ENCODE peak calls at places on chromosomes 12 and 14, in nine cellular contexts. One of them, this sample, is unnamed.

GRCh38 chr12:27619308-27619707 is 76.9 kb upstream of the REP15 start:
- DNase-seq in activated CD8-positive, alpha-beta memory T cell treated with anti-CD3 and anti-CD28 coated beads for 24 hours: no peak
- DNase-seq in stimulated activated CD4-positive, alpha-beta T cell treated with anti-CD3 and anti-CD28 coated beads, TNF-alpha, amount 100 ng/mL, for 48 hours: no peak
- DNase-seq in kidney glomerular epithelial cell: peak
- DNase-seq in hepatic stellate cell: peak
- DNase-seq in activated T-cell treated with anti-CD3 and anti-CD28 coated beads, Interleukin-2, amount 50 U/mL, for 72 hours: peak
- DNase-seq in fibroblast of the conjunctiva: peak
- DNase-seq in LHCN-M2: peak
- DNase-seq in iris pigment epithelial cell: peak
- DNase-seq in this sample: peak

GRCh38 chr12:93664573-93665138 is 12.5 kb upstream of the CRADD start:
- DNase-seq in activated CD8-positive, alpha-beta memory T cell treated with anti-CD3 and anti-CD28 coated beads for 24 hours: no peak
- DNase-seq in stimulated activated CD4-positive, alpha-beta T cell treated with anti-CD3 and anti-CD28 coated beads, TNF-alpha, amount 100 ng/mL, for 48 hours: no peak
- DNase-seq in kidney glomerular epithelial cell: no peak
- DNase-seq in hepatic stellate cell: no peak
- DNase-seq in activated T-cell treated with anti-CD3 and anti-CD28 coated beads, Interleukin-2, amount 50 U/mL, for 72 hours: no peak
- DNase-seq in fibroblast of the conjunctiva: no peak
- DNase-seq in LHCN-M2: peak
- DNase-seq in iris pigment epithelial cell: peak
- DNase-seq in this sample: no peak

GRCh38 chr12:75270157-75270556 is 60.0 kb downstream of the CAPS2 start:
- DNase-seq in activated CD8-positive, alpha-beta memory T cell treated with anti-CD3 and anti-CD28 coated beads for 24 hours: no peak
- DNase-seq in stimulated activated CD4-positive, alpha-beta T cell treated with anti-CD3 and anti-CD28 coated beads, TNF-alpha, amount 100 ng/mL, for 48 hours: no peak
- DNase-seq in kidney glomerular epithelial cell: no peak
- DNase-seq in hepatic stellate cell: no peak
- DNase-seq in activated T-cell treated with anti-CD3 and anti-CD28 coated beads, Interleukin-2, amount 50 U/mL, for 72 hours: no peak
- DNase-seq in fibroblast of the conjunctiva: no peak
- DNase-seq in LHCN-M2: no peak
- DNase-seq in iris pigment epithelial cell: no peak
- DNase-seq in this sample: no peak

GRCh38 chr12:107372229-107372658 is 278.9 kb upstream of the CRY1 start:
- DNase-seq in activated CD8-positive, alpha-beta memory T cell treated with anti-CD3 and anti-CD28 coated beads for 24 hours: peak
- DNase-seq in stimulated activated CD4-positive, alpha-beta T cell treated with anti-CD3 and anti-CD28 coated beads, TNF-alpha, amount 100 ng/mL, for 48 hours: no peak
- DNase-seq in kidney glomerular epithelial cell: no peak
- DNase-seq in hepatic stellate cell: no peak
- DNase-seq in activated T-cell treated with anti-CD3 and anti-CD28 coated beads, Interleukin-2, amount 50 U/mL, for 72 hours: peak
- DNase-seq in fibroblast of the conjunctiva: no peak
- DNase-seq in LHCN-M2: no peak
- DNase-seq in iris pigment epithelial cell: peak
- DNase-seq in this sample: no peak

GRCh38 chr14:89477391-89477790 is 60.4 kb upstream of the FOXN3 start:
- DNase-seq in activated CD8-positive, alpha-beta memory T cell treated with anti-CD3 and anti-CD28 coated beads for 24 hours: no peak
- DNase-seq in stimulated activated CD4-positive, alpha-beta T cell treated with anti-CD3 and anti-CD28 coated beads, TNF-alpha, amount 100 ng/mL, for 48 hours: no peak
- DNase-seq in kidney glomerular epithelial cell: no peak
- DNase-seq in hepatic stellate cell: no peak
- DNase-seq in activated T-cell treated with anti-CD3 and anti-CD28 coated beads, Interleukin-2, amount 50 U/mL, for 72 hours: no peak
- DNase-seq in fibroblast of the conjunctiva: no peak
- DNase-seq in LHCN-M2: no peak
- DNase-seq in iris pigment epithelial cell: no peak
- DNase-seq in this sample: no peak

GRCh38 chr12:100461330-100461973 is 12.2 kb upstream of the NR1H4 start:
- DNase-seq in activated CD8-positive, alpha-beta memory T cell treated with anti-CD3 and anti-CD28 coated beads for 24 hours: no peak
- DNase-seq in stimulated activated CD4-positive, alpha-beta T cell treated with anti-CD3 and anti-CD28 coated beads, TNF-alpha, amount 100 ng/mL, for 48 hours: no peak
- DNase-seq in kidney glomerular epithelial cell: no peak
- DNase-seq in hepatic stellate cell: no peak
- DNase-seq in activated T-cell treated with anti-CD3 and anti-CD28 coated beads, Interleukin-2, amount 50 U/mL, for 72 hours: no peak
- DNase-seq in fibroblast of the conjunctiva: no peak
- DNase-seq in LHCN-M2: no peak
- DNase-seq in iris pigment epithelial cell: no peak
- DNase-seq in this sample: no peak

GRCh38 chr12:31876568-31877424 is 82.4 kb upstream of the RESF1 start:
- DNase-seq in activated CD8-positive, alpha-beta memory T cell treated with anti-CD3 and anti-CD28 coated beads for 24 hours: peak
- DNase-seq in stimulated activated CD4-positive, alpha-beta T cell treated with anti-CD3 and anti-CD28 coated beads, TNF-alpha, amount 100 ng/mL, for 48 hours: no peak
- DNase-seq in kidney glomerular epithelial cell: no peak
- DNase-seq in hepatic stellate cell: no peak
- DNase-seq in activated T-cell treated with anti-CD3 and anti-CD28 coated beads, Interleukin-2, amount 50 U/mL, for 72 hours: no peak
- DNase-seq in fibroblast of the conjunctiva: no peak
- DNase-seq in LHCN-M2: no peak
- DNase-seq in iris pigment epithelial cell: no peak
- DNase-seq in this sample: no peak

GRCh38 chr14:32711103-32711680 is 227.5 kb upstream of the NPAS3 start:
- DNase-seq in activated CD8-positive, alpha-beta memory T cell treated with anti-CD3 and anti-CD28 coated beads for 24 hours: no peak
- DNase-seq in stimulated activated CD4-positive, alpha-beta T cell treated with anti-CD3 and anti-CD28 coated beads, TNF-alpha, amount 100 ng/mL, for 48 hours: no peak
- DNase-seq in kidney glomerular epithelial cell: peak
- DNase-seq in hepatic stellate cell: no peak
- DNase-seq in activated T-cell treated with anti-CD3 and anti-CD28 coated beads, Interleukin-2, amount 50 U/mL, for 72 hours: peak
- DNase-seq in fibroblast of the conjunctiva: peak
- DNase-seq in LHCN-M2: peak
- DNase-seq in iris pigment epithelial cell: peak
- DNase-seq in this sample: peak

GRCh38 chr14:68522510-68523325 is 270.1 kb downstream of the ZFP36L1 start:
- DNase-seq in activated CD8-positive, alpha-beta memory T cell treated with anti-CD3 and anti-CD28 coated beads for 24 hours: no peak
- DNase-seq in stimulated activated CD4-positive, alpha-beta T cell treated with anti-CD3 and anti-CD28 coated beads, TNF-alpha, amount 100 ng/mL, for 48 hours: no peak
- DNase-seq in kidney glomerular epithelial cell: no peak
- DNase-seq in hepatic stellate cell: peak
- DNase-seq in activated T-cell treated with anti-CD3 and anti-CD28 coated beads, Interleukin-2, amount 50 U/mL, for 72 hours: no peak
- DNase-seq in fibroblast of the conjunctiva: peak
- DNase-seq in LHCN-M2: peak
- DNase-seq in iris pigment epithelial cell: no peak
- DNase-seq in this sample: no peak

GRCh38 chr14:71054706-71055105 is 147.4 kb downstream of the PCNX1 start:
- DNase-seq in activated CD8-positive, alpha-beta memory T cell treated with anti-CD3 and anti-CD28 coated beads for 24 hours: no peak
- DNase-seq in stimulated activated CD4-positive, alpha-beta T cell treated with anti-CD3 and anti-CD28 coated beads, TNF-alpha, amount 100 ng/mL, for 48 hours: no peak
- DNase-seq in kidney glomerular epithelial cell: no peak
- DNase-seq in hepatic stellate cell: no peak
- DNase-seq in activated T-cell treated with anti-CD3 and anti-CD28 coated beads, Interleukin-2, amount 50 U/mL, for 72 hours: no peak
- DNase-seq in fibroblast of the conjunctiva: no peak
- DNase-seq in LHCN-M2: no peak
- DNase-seq in iris pigment epithelial cell: no peak
- DNase-seq in this sample: no peak

GRCh38 chr14:65019944-65020566 is 33.4 kb downstream of the FNTB start:
- DNase-seq in activated CD8-positive, alpha-beta memory T cell treated with anti-CD3 and anti-CD28 coated beads for 24 hours: no peak
- DNase-seq in stimulated activated CD4-positive, alpha-beta T cell treated with anti-CD3 and anti-CD28 coated beads, TNF-alpha, amount 100 ng/mL, for 48 hours: no peak
- DNase-seq in kidney glomerular epithelial cell: peak
- DNase-seq in hepatic stellate cell: peak
- DNase-seq in activated T-cell treated with anti-CD3 and anti-CD28 coated beads, Interleukin-2, amount 50 U/mL, for 72 hours: no peak
- DNase-seq in fibroblast of the conjunctiva: peak
- DNase-seq in LHCN-M2: peak
- DNase-seq in iris pigment epithelial cell: peak
- DNase-seq in this sample: peak

GRCh38 chr12:83823386-83824045 is 1089.1 kb downstream of the SLC6A15 start:
- DNase-seq in activated CD8-positive, alpha-beta memory T cell treated with anti-CD3 and anti-CD28 coated beads for 24 hours: no peak
- DNase-seq in stimulated activated CD4-positive, alpha-beta T cell treated with anti-CD3 and anti-CD28 coated beads, TNF-alpha, amount 100 ng/mL, for 48 hours: peak
- DNase-seq in kidney glomerular epithelial cell: no peak
- DNase-seq in hepatic stellate cell: no peak
- DNase-seq in activated T-cell treated with anti-CD3 and anti-CD28 coated beads, Interleukin-2, amount 50 U/mL, for 72 hours: peak
- DNase-seq in fibroblast of the conjunctiva: no peak
- DNase-seq in LHCN-M2: peak
- DNase-seq in iris pigment epithelial cell: peak
- DNase-seq in this sample: peak

GRCh38 chr14:75906680-75907280 is 75.0 kb downstream of the TGFB3 start:
- DNase-seq in activated CD8-positive, alpha-beta memory T cell treated with anti-CD3 and anti-CD28 coated beads for 24 hours: peak
- DNase-seq in stimulated activated CD4-positive, alpha-beta T cell treated with anti-CD3 and anti-CD28 coated beads, TNF-alpha, amount 100 ng/mL, for 48 hours: peak
- DNase-seq in kidney glomerular epithelial cell: peak
- DNase-seq in hepatic stellate cell: peak
- DNase-seq in activated T-cell treated with anti-CD3 and anti-CD28 coated beads, Interleukin-2, amount 50 U/mL, for 72 hours: peak
- DNase-seq in fibroblast of the conjunctiva: peak
- DNase-seq in LHCN-M2: peak
- DNase-seq in iris pigment epithelial cell: no peak
- DNase-seq in this sample: peak

GRCh38 chr12:49942921-49943662 is 7.4 kb upstream of the AQP2 start:
- DNase-seq in activated CD8-positive, alpha-beta memory T cell treated with anti-CD3 and anti-CD28 coated beads for 24 hours: no peak
- DNase-seq in stimulated activated CD4-positive, alpha-beta T cell treated with anti-CD3 and anti-CD28 coated beads, TNF-alpha, amount 100 ng/mL, for 48 hours: no peak
- DNase-seq in kidney glomerular epithelial cell: no peak
- DNase-seq in hepatic stellate cell: no peak
- DNase-seq in activated T-cell treated with anti-CD3 and anti-CD28 coated beads, Interleukin-2, amount 50 U/mL, for 72 hours: no peak
- DNase-seq in fibroblast of the conjunctiva: no peak
- DNase-seq in LHCN-M2: no peak
- DNase-seq in iris pigment epithelial cell: no peak
- DNase-seq in this sample: no peak

GRCh38 chr14:30906752-30907658 is 32.6 kb downstream of the COCH start:
- DNase-seq in activated CD8-positive, alpha-beta memory T cell treated with anti-CD3 and anti-CD28 coated beads for 24 hours: no peak
- DNase-seq in stimulated activated CD4-positive, alpha-beta T cell treated with anti-CD3 and anti-CD28 coated beads, TNF-alpha, amount 100 ng/mL, for 48 hours: no peak
- DNase-seq in kidney glomerular epithelial cell: no peak
- DNase-seq in hepatic stellate cell: no peak
- DNase-seq in activated T-cell treated with anti-CD3 and anti-CD28 coated beads, Interleukin-2, amount 50 U/mL, for 72 hours: no peak
- DNase-seq in fibroblast of the conjunctiva: peak
- DNase-seq in LHCN-M2: peak
- DNase-seq in iris pigment epithelial cell: peak
- DNase-seq in this sample: no peak

GRCh38 chr12:114836609-114837008 is 152.6 kb upstream of the TBX3 start:
- DNase-seq in activated CD8-positive, alpha-beta memory T cell treated with anti-CD3 and anti-CD28 coated beads for 24 hours: no peak
- DNase-seq in stimulated activated CD4-positive, alpha-beta T cell treated with anti-CD3 and anti-CD28 coated beads, TNF-alpha, amount 100 ng/mL, for 48 hours: no peak
- DNase-seq in kidney glomerular epithelial cell: no peak
- DNase-seq in hepatic stellate cell: no peak
- DNase-seq in activated T-cell treated with anti-CD3 and anti-CD28 coated beads, Interleukin-2, amount 50 U/mL, for 72 hours: no peak
- DNase-seq in fibroblast of the conjunctiva: no peak
- DNase-seq in LHCN-M2: no peak
- DNase-seq in iris pigment epithelial cell: no peak
- DNase-seq in this sample: no peak

GRCh38 chr14:38243696-38244250 is 12.1 kb downstream of the CLEC14A start:
- DNase-seq in activated CD8-positive, alpha-beta memory T cell treated with anti-CD3 and anti-CD28 coated beads for 24 hours: no peak
- DNase-seq in stimulated activated CD4-positive, alpha-beta T cell treated with anti-CD3 and anti-CD28 coated beads, TNF-alpha, amount 100 ng/mL, for 48 hours: no peak
- DNase-seq in kidney glomerular epithelial cell: no peak
- DNase-seq in hepatic stellate cell: no peak
- DNase-seq in activated T-cell treated with anti-CD3 and anti-CD28 coated beads, Interleukin-2, amount 50 U/mL, for 72 hours: no peak
- DNase-seq in fibroblast of the conjunctiva: no peak
- DNase-seq in LHCN-M2: no peak
- DNase-seq in iris pigment epithelial cell: no peak
- DNase-seq in this sample: no peak

GRCh38 chr12:113439606-113440030 is 17.4 kb downstream of the SDSL start:
- DNase-seq in activated CD8-positive, alpha-beta memory T cell treated with anti-CD3 and anti-CD28 coated beads for 24 hours: no peak
- DNase-seq in stimulated activated CD4-positive, alpha-beta T cell treated with anti-CD3 and anti-CD28 coated beads, TNF-alpha, amount 100 ng/mL, for 48 hours: no peak
- DNase-seq in kidney glomerular epithelial cell: peak
- DNase-seq in hepatic stellate cell: peak
- DNase-seq in activated T-cell treated with anti-CD3 and anti-CD28 coated beads, Interleukin-2, amount 50 U/mL, for 72 hours: no peak
- DNase-seq in fibroblast of the conjunctiva: no peak
- DNase-seq in LHCN-M2: no peak
- DNase-seq in iris pigment epithelial cell: peak
- DNase-seq in this sample: no peak

GRCh38 chr12:51926064-51926632 is 18.8 kb downstream of the ACVRL1 start:
- DNase-seq in activated CD8-positive, alpha-beta memory T cell treated with anti-CD3 and anti-CD28 coated beads for 24 hours: no peak
- DNase-seq in stimulated activated CD4-positive, alpha-beta T cell treated with anti-CD3 and anti-CD28 coated beads, TNF-alpha, amount 100 ng/mL, for 48 hours: no peak
- DNase-seq in kidney glomerular epithelial cell: no peak
- DNase-seq in hepatic stellate cell: no peak
- DNase-seq in activated T-cell treated with anti-CD3 and anti-CD28 coated beads, Interleukin-2, amount 50 U/mL, for 72 hours: no peak
- DNase-seq in fibroblast of the conjunctiva: no peak
- DNase-seq in LHCN-M2: no peak
- DNase-seq in iris pigment epithelial cell: no peak
- DNase-seq in this sample: peak

GRCh38 chr12:99170026-99170425 is 477.5 kb upstream of the GARIN6 start:
- DNase-seq in activated CD8-positive, alpha-beta memory T cell treated with anti-CD3 and anti-CD28 coated beads for 24 hours: no peak
- DNase-seq in stimulated activated CD4-positive, alpha-beta T cell treated with anti-CD3 and anti-CD28 coated beads, TNF-alpha, amount 100 ng/mL, for 48 hours: no peak
- DNase-seq in kidney glomerular epithelial cell: no peak
- DNase-seq in hepatic stellate cell: no peak
- DNase-seq in activated T-cell treated with anti-CD3 and anti-CD28 coated beads, Interleukin-2, amount 50 U/mL, for 72 hours: no peak
- DNase-seq in fibroblast of the conjunctiva: no peak
- DNase-seq in LHCN-M2: no peak
- DNase-seq in iris pigment epithelial cell: no peak
- DNase-seq in this sample: no peak

GRCh38 chr12:91883811-91884210 is 261.8 kb downstream of the BTG1 start:
- DNase-seq in activated CD8-positive, alpha-beta memory T cell treated with anti-CD3 and anti-CD28 coated beads for 24 hours: no peak
- DNase-seq in stimulated activated CD4-positive, alpha-beta T cell treated with anti-CD3 and anti-CD28 coated beads, TNF-alpha, amount 100 ng/mL, for 48 hours: no peak
- DNase-seq in kidney glomerular epithelial cell: no peak
- DNase-seq in hepatic stellate cell: no peak
- DNase-seq in activated T-cell treated with anti-CD3 and anti-CD28 coated beads, Interleukin-2, amount 50 U/mL, for 72 hours: no peak
- DNase-seq in fibroblast of the conjunctiva: no peak
- DNase-seq in LHCN-M2: no peak
- DNase-seq in iris pigment epithelial cell: peak
- DNase-seq in this sample: no peak

GRCh38 chr14:70856851-70857498 is 47.7 kb upstream of the MAP3K9 start:
- DNase-seq in activated CD8-positive, alpha-beta memory T cell treated with anti-CD3 and anti-CD28 coated beads for 24 hours: no peak
- DNase-seq in stimulated activated CD4-positive, alpha-beta T cell treated with anti-CD3 and anti-CD28 coated beads, TNF-alpha, amount 100 ng/mL, for 48 hours: no peak
- DNase-seq in kidney glomerular epithelial cell: peak
- DNase-seq in hepatic stellate cell: peak
- DNase-seq in activated T-cell treated with anti-CD3 and anti-CD28 coated beads, Interleukin-2, amount 50 U/mL, for 72 hours: peak
- DNase-seq in fibroblast of the conjunctiva: peak
- DNase-seq in LHCN-M2: peak
- DNase-seq in iris pigment epithelial cell: peak
- DNase-seq in this sample: peak

GRCh38 chr14:105414456-105415371 is 4.9 kb upstream of the MTA1 start:
- DNase-seq in activated CD8-positive, alpha-beta memory T cell treated with anti-CD3 and anti-CD28 coated beads for 24 hours: peak
- DNase-seq in stimulated activated CD4-positive, alpha-beta T cell treated with anti-CD3 and anti-CD28 coated beads, TNF-alpha, amount 100 ng/mL, for 48 hours: peak
- DNase-seq in kidney glomerular epithelial cell: peak
- DNase-seq in hepatic stellate cell: peak
- DNase-seq in activated T-cell treated with anti-CD3 and anti-CD28 coated beads, Interleukin-2, amount 50 U/mL, for 72 hours: peak
- DNase-seq in fibroblast of the conjunctiva: peak
- DNase-seq in LHCN-M2: peak
- DNase-seq in iris pigment epithelial cell: peak
- DNase-seq in this sample: no peak